ENCODE peak calls at places on chromosomes 5 and 9, in ten cellular contexts. E, M, S, V, P, Z, T, X, F and B are unnamed samples.

GRCh38 chr5:176575066-176575465 is 25.9 kb downstream of the CDHR2 start:
- DNase-seq in M (no peak), X (no peak), Z (no peak), S (no peak), F (no peak), E (no peak), P (no peak), T (no peak), V (no peak), B (no peak)

GRCh38 chr5:103561670-103562069 is 919 bp downstream of the NUDT12 start:
- DNase-seq in V (no peak), T (peak; percentile 32), P (no peak), M (no peak), F (no peak), X (no peak), S (no peak), E (peak; percentile 29), Z (no peak), B (no peak)

GRCh38 chr5:10424124-10424731 is 17.5 kb upstream of the ROPN1L start:
- DNase-seq in E (no peak), Z (peak; percentile 46), F (peak; percentile 52), V (peak; percentile 18), S (peak; percentile 21), P (no peak), X (no peak), T (peak; percentile 12), M (no peak), B (no peak)

GRCh38 chr9:90340421-90340820 is 302.2 kb downstream of the DIRAS2 start:
- DNase-seq in F (peak; percentile 40), T (no peak), V (no peak), Z (no peak), S (no peak), P (no peak), X (no peak), M (no peak), E (peak; percentile 29), B (no peak)

GRCh38 chr5:122789461-122790171 is 14.7 kb downstream of the SNX2 start:
- DNase-seq in T (no peak), V (no peak), X (no peak), Z (no peak), M (no peak), F (no peak), S (no peak), P (no peak), E (no peak), B (no peak)

GRCh38 chr9:38423939-38424843 is at the start of gene IGFBPL1:
- DNase-seq in P (no peak), M (peak; percentile 69), V (no peak), E (no peak), X (no peak), T (peak; percentile 33), F (peak; percentile 58), S (peak; percentile 62), Z (peak; percentile 79), B (no peak)

GRCh38 chr9:131407717-131408195 is 13.9 kb downstream of the PRRC2B start:
- DNase-seq in Z (no peak), X (no peak), S (no peak), E (no peak), F (no peak), T (no peak), P (no peak), V (peak; percentile 60), M (peak; percentile 72), B (no peak)

GRCh38 chr5:172009536-172010270 is 3.3 kb upstream of the FBXW11 start:
- DNase-seq in F (no peak), Z (no peak), M (no peak), S (no peak), E (peak; percentile 43), X (no peak), P (no peak), T (no peak), V (no peak), B (no peak)

GRCh38 chr9:28155067-28155466 is 581.8 kb upstream of the C9orf72 start:
- DNase-seq in S (no peak), E (no peak), V (no peak), T (no peak), M (no peak), F (peak; percentile 44), Z (no peak), X (no peak), P (no peak), B (no peak)

GRCh38 chr9:5536684-5537083 is 26.4 kb downstream of the PDCD1LG2 start:
- DNase-seq in X (no peak), P (no peak), T (no peak), M (no peak), E (no peak), S (no peak), Z (no peak), F (no peak), V (no peak), B (no peak)

GRCh38 chr5:150632305-150633160 is 7.9 kb upstream of the SYNPO start:
- DNase-seq in F (no peak), S (no peak), P (no peak), V (peak; percentile 91), E (no peak), M (no peak), T (no peak), X (no peak), Z (no peak), B (no peak)

GRCh38 chr5:69279517-69279916 is 44.8 kb downstream of the CDK7 start:
- DNase-seq in X (no peak), T (no peak), P (no peak), V (no peak), E (no peak), M (no peak), F (no peak), Z (no peak), S (no peak), B (no peak)